ENCODE peak calls at places on chromosome 3, in nine cellular contexts. G is heart right ventricle; A is body of pancreas; R is OCI-LY7; M is CD4-positive, CD25-positive, alpha-beta regulatory T cell; X is ovary; C is tibial artery; L is stomach; U is endothelial cell of umbilical vein. H is an unnamed sample.

GRCh38 chr3:33699275-33699674 is 18.8 kb downstream of the CLASP2 start:
- DNase-seq in G (no peak), A (no peak), R (peak; percentile 10), M (no peak), X (no peak), C (no peak), L (no peak), U (no peak), H (no peak)

GRCh38 chr3:174333640-174334039 is 525.5 kb upstream of the NAALADL2 start:
- DNase-seq in G (no peak), A (no peak), R (no peak), M (no peak), X (no peak), C (no peak), L (no peak), U (no peak), H (no peak)

GRCh38 chr3:141412936-141413354 is 44.6 kb downstream of the ZBTB38 start:
- DNase-seq in G (peak; percentile 92), A (peak; percentile 95), R (no peak), M (peak; percentile 9), X (peak; percentile 95), C (peak; percentile 98), L (peak; percentile 93), U (peak; percentile 95), H (peak; percentile 97)

GRCh38 chr3:185823280-185824044 is 1.4 kb downstream of the IGF2BP2 start:
- DNase-seq in G (peak; percentile 42), A (peak; percentile 40), R (no peak), M (no peak), X (peak; percentile 63), C (peak; percentile 69), L (peak; percentile 59), U (peak; percentile 51), H (no peak)

GRCh38 chr3:9373443-9373842 is 10.6 kb downstream of the THUMPD3 start:
- DNase-seq in G (no peak), A (no peak), R (no peak), M (no peak), X (no peak), C (no peak), L (no peak), U (no peak), H (no peak)

GRCh38 chr3:42730706-42731420 is 28.3 kb upstream of the HHATL start:
- DNase-seq in G (no peak), A (no peak), R (no peak), M (no peak), X (no peak), C (peak; percentile 44), L (no peak), U (no peak), H (no peak)

GRCh38 chr3:46571684-46572083 is 5.6 kb upstream of the LRRC2 start:
- DNase-seq in G (no peak), A (no peak), R (no peak), M (no peak), X (no peak), C (no peak), L (no peak), U (no peak), H (no peak)

GRCh38 chr3:190686011-190686410 is 172.1 kb downstream of the IL1RAP start:
- DNase-seq in G (no peak), A (no peak), R (no peak), M (no peak), X (no peak), C (no peak), L (no peak), U (no peak), H (no peak)

GRCh38 chr3:102441832-102442231 is 7.0 kb downstream of the ZPLD1 start:
- DNase-seq in G (no peak), A (no peak), R (no peak), M (no peak), X (no peak), C (no peak), L (no peak), U (no peak), H (no peak)

GRCh38 chr3:46490338-46491084 is 7.3 kb upstream of the RTP3 start:
- DNase-seq in G (no peak), A (no peak), R (no peak), M (no peak), X (no peak), C (no peak), L (no peak), U (no peak), H (no peak)

GRCh38 chr3:157856078-157856939 is 249.9 kb downstream of the SHOX2 start:
- DNase-seq in G (no peak), A (peak; percentile 27), R (no peak), M (no peak), X (no peak), C (no peak), L (no peak), U (no peak), H (no peak)

DNA sequence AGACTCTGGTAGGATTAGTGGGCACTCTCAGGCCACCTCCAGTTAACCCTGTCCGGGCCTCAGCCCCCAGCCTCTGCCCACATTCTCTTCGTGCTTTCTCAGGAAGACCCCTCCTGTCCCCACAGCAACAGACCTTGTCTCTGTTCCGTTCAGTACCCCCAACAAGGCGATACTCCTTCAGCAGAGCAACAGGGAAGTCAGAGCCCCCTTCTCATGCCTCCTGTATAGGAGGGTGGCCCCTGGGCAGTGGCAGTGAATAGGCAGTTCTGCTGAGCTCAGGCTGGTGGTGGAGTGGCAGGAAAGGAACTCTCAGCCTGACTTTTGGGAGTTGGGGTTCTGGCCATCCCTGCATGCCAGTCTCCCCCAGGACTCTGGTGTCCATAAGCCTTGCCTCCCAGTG is 513 bp downstream of the SEMA3B start:
- DNase-seq in G (peak; percentile 20), A (no peak), R (no peak), M (no peak), X (no peak), C (no peak), L (no peak), U (no peak), H (no peak)
- H3K4me1 ChIP-seq in G (peaks cover 66% of the 10 kb centered on the region), A (peaks cover 97% of the 10 kb centered on the region), R (peaks cover 5% of the 10 kb centered on the region), M (peaks cover 14% of the 10 kb centered on the region), X (peaks cover 44% of the 10 kb centered on the region), C (peaks cover 71% of the 10 kb centered on the region), L (peaks cover 100% of the 10 kb centered on the region), U (peaks cover 2% of the 10 kb centered on the region), H (peaks cover 63% of the 10 kb centered on the region)

DNA sequence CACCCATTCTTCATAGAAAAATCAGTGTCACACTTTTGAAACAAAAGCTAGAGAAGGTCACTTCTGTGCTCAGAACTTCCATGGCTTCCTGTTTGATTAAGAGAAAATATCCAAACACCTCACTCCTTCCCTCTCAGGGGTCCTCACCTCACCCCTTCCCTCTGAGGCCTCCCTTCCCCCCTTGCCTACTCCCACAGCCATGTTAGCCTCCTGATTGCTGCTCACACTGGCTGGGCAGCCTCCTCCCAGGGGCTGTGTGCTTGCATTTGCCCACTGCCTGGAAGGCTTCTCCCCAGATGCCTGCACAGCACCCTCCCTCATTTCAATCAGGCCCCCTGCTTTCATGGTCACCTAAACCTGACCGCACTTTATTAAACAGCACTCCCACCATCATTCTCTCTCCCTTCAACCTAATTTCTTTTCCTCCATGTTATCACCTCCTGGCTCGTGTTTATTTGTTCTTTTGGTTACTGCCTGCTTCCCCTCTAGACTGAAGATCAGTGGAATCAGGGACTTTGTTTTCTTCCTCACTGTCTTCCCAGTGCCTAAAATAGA is 10.4 kb downstream of the BOC start:
- DNase-seq in G (no peak), A (no peak), R (no peak), M (no peak), X (no peak), C (no peak), L (no peak), U (no peak), H (peak; percentile 75)
- H3K4me1 ChIP-seq in G (no peaks in the 10 kb centered on the region), A (peaks cover 5% of the 10 kb centered on the region), R (no peaks in the 10 kb centered on the region), M (peaks cover 4% of the 10 kb centered on the region), X (peaks cover 14% of the 10 kb centered on the region), C (no peaks in the 10 kb centered on the region), L (peaks cover 39% of the 10 kb centered on the region), U (no peaks in the 10 kb centered on the region), H (peaks cover 78% of the 10 kb centered on the region)

DNA sequence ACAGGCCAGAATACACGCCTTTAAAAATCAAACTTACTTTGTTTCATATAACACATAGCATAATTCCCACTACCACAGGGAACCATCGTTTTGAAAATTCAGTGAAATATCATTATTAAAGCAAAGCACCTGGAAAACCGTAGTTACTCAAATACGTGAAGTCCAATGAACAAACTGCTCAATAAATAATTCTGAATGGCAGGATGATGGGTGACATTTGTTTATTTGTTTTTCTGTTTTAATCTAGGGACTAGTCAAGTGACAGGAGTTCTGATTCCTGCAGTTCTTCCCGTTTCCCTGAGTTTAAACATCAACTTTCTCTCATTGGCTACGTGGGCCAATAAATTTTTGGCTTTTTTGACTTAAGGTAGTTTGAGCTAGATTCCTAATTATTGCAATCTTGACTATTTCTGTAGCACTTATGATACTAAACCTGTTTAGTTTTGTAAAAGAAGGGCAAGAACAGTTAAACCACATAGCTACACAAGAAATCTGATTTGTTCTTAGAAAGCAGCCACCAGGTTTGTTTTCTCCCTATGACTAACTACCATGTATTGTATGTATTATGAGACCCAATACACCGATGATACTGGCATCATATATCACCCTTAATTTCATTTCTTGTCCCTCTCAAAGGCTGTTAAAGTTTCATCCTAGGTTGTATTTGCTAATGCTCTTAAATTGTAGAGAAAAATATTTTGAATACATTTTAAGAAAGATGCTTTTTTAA is 411.2 kb downstream of the SHQ1 start:
- DNase-seq in G (no peak), A (no peak), R (no peak), M (no peak), X (no peak), C (no peak), L (no peak), U (no peak), H (no peak)
- H3K4me1 ChIP-seq in G (peaks cover 58% of the 10 kb centered on the region), A (peaks cover 12% of the 10 kb centered on the region), R (peaks cover 35% of the 10 kb centered on the region), M (peaks cover 8% of the 10 kb centered on the region), X (peaks cover 9% of the 10 kb centered on the region), C (peaks cover 24% of the 10 kb centered on the region), L (peaks cover 66% of the 10 kb centered on the region), U (peaks cover 9% of the 10 kb centered on the region), H (peaks cover 58% of the 10 kb centered on the region)

GRCh38 chr3:152382312-152383135 is 113.8 kb downstream of the MBNL1 start:
- DNase-seq in G (no peak), A (no peak), R (no peak), M (no peak), X (no peak), C (no peak), L (no peak), U (peak; percentile 67), H (no peak)

GRCh38 chr3:152383136-152383606 is 114.4 kb downstream of the MBNL1 start:
- DNase-seq in G (no peak), A (no peak), R (no peak), M (no peak), X (no peak), C (no peak), L (no peak), U (no peak), H (no peak)

GRCh38 chr3:152380048-152380447 is 111.3 kb downstream of the MBNL1 start:
- DNase-seq in G (no peak), A (no peak), R (no peak), M (no peak), X (no peak), C (no peak), L (no peak), U (no peak), H (no peak)

GRCh38 chr3:152379415-152380042 is 110.8 kb downstream of the MBNL1 start:
- DNase-seq in G (no peak), A (no peak), R (no peak), M (no peak), X (no peak), C (no peak), L (no peak), U (peak; percentile 60), H (no peak)

DNA sequence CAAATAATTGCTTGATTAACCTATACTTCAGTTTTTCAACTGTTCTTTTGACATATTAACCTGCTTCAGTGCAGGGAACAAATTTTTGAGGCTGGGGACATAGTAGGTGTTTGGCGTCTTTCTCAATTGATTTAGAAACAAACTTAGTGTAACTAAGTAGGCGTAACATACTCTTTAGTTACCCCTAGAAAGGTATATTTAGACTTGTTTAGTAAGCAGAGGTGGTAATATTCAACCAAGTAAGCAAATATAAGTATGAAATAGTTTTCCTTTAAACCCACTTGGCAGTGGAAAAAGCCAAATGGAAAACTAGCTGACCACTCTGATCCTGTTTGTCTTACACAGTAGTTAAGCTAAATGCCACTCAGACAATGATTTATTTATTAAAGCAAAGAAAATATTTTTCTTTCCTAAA is 113.2 kb downstream of the MBNL1 start:
- DNase-seq in G (no peak), A (no peak), R (no peak), M (no peak), X (no peak), C (no peak), L (no peak), U (no peak), H (no peak)
- H3K4me1 ChIP-seq in G (peaks cover 94% of the 10 kb centered on the region), A (peaks cover 60% of the 10 kb centered on the region), R (peaks cover 48% of the 10 kb centered on the region), M (peaks cover 77% of the 10 kb centered on the region), X (peaks cover 4% of the 10 kb centered on the region), C (peaks cover 100% of the 10 kb centered on the region), L (peaks cover 94% of the 10 kb centered on the region), U (peaks cover 52% of the 10 kb centered on the region), H (peaks cover 96% of the 10 kb centered on the region)